ENCODE peak calls at places on chromosomes 3 and 15, in nine cellular contexts. V, S, U, C, P, M, W, F and H are unnamed samples.

GRCh38 chr15:82832601-82833209 is 23.3 kb downstream of the WHAMM start:
- DNase-seq in F (peak), P (no peak), U (no peak), V (no peak), M (no peak), S (no peak), C (peak), W (peak), H (peak)

GRCh38 chr15:57436961-57437360 is 60.7 kb downstream of the CGNL1 start:
- DNase-seq in M (no peak), V (no peak), C (no peak), P (no peak), U (peak), W (peak), F (no peak), S (no peak), H (peak)

GRCh38 chr3:69095636-69096035 is 10.9 kb downstream of the ARL6IP5 start:
- DNase-seq in F (no peak), C (no peak), U (no peak), S (no peak), P (no peak), V (no peak), M (peak), W (no peak), H (no peak)

GRCh38 chr3:106703524-106703923 is 673.7 kb upstream of the CCDC54 start:
- DNase-seq in M (no peak), S (no peak), W (no peak), U (no peak), C (no peak), F (no peak), P (no peak), V (no peak), H (no peak)

GRCh38 chr3:55486101-55486856 is 827 bp downstream of the WNT5A start:
- DNase-seq in F (peak), U (peak), V (peak), W (peak), S (no peak), P (no peak), M (peak), C (no peak), H (peak)

GRCh38 chr3:133958071-133958806 is 62.6 kb upstream of the RAB6B start:
- DNase-seq in M (no peak), S (no peak), V (no peak), P (no peak), F (no peak), U (peak), W (no peak), C (no peak), H (no peak)

GRCh38 chr3:125959317-125960065 is 9.5 kb upstream of the ROPN1B start:
- DNase-seq in V (no peak), S (peak), F (no peak), P (no peak), M (no peak), W (no peak), C (no peak), U (no peak), H (no peak)

GRCh38 chr15:82850731-82851130 is 41.3 kb downstream of the WHAMM start:
- DNase-seq in S (peak), F (no peak), U (no peak), W (no peak), P (no peak), V (no peak), M (no peak), C (no peak), H (no peak)

GRCh38 chr3:124142389-124142970 is 150.6 kb upstream of the ROPN1 start:
- DNase-seq in C (no peak), M (no peak), V (no peak), F (no peak), S (no peak), U (no peak), P (no peak), W (no peak), H (no peak)

GRCh38 chr15:65055201-65055870 is 10.1 kb downstream of the SLC51B start:
- DNase-seq in M (peak), S (no peak), C (no peak), U (no peak), W (peak), F (peak), P (no peak), V (no peak), H (peak)
- H3K4me3 ChIP-seq in M (no peak), S (no peak), C (no peak), U (no peak), W (no peak), F (no peak), P (no peak), V (no peak), H (no peak)

GRCh38 chr3:157351981-157352380 is 84.7 kb upstream of the PTX3 start:
- DNase-seq in M (no peak), P (no peak), F (no peak), S (no peak), C (no peak), U (no peak), V (no peak), W (no peak), H (no peak)

GRCh38 chr3:157353657-157354056 is 83.0 kb upstream of the PTX3 start:
- DNase-seq in F (no peak), S (no peak), P (no peak), W (peak), C (no peak), U (no peak), V (no peak), M (no peak), H (no peak)

GRCh38 chr3:157347577-157348303 is 88.9 kb upstream of the PTX3 start:
- DNase-seq in P (no peak), M (no peak), W (no peak), U (no peak), S (no peak), C (no peak), F (no peak), V (no peak), H (no peak)
- TF ChIP-seq CTCF in P (peak), M (no peak), W (peak), U (no peak), S (no peak), C (no peak), F (peak), V (no peak), H (peak)

DNA sequence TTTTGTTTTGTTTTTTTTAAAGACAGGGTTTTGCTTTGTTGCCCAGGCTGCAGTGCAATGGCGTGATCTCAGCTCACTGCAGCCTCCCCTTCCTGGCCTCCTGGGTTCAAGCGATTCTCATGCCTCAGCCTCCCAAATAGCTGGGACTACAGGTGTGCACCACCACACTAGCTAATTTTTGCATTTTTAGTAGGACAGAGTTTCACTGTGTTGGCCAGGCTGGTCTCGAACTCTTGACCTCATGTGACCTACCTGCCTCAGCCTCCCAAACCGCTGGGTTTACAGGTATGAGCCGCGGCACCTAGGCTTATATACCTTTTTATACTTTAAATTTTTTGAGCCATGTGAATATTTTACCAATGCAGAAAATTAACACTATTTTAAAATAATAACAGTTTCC is 56.9 kb upstream of the HERC1 start:
- DNase-seq in C (no peak), W (no peak), S (no peak), V (no peak), M (no peak), F (no peak), P (no peak), U (no peak), H (no peak)
- H3K4me3 ChIP-seq in C (no peak), W (no peak), S (no peak), V (no peak), M (no peak), F (no peak), P (no peak), U (no peak), H (no peak)

GRCh38 chr15:42149493-42150245 is 6.8 kb downstream of the PLA2G4F start:
- DNase-seq in U (no peak), M (no peak), S (no peak), P (no peak), V (no peak), W (no peak), C (no peak), F (no peak), H (no peak)
- TF ChIP-seq CTCF in U (no peak), M (no peak), S (no peak), P (no peak), V (no peak), W (no peak), C (no peak), F (no peak), H (no peak)